ENCODE peak calls at places on chromosomes 12 and 14, in seven cellular contexts. J, V, W, Q, Z, M and E are unnamed samples.

GRCh38 chr12:55839345-55840140 is 3.2 kb downstream of the MMP19 start:
- DNase-seq in Z (no peak), M (no peak), Q (peak; percentile 55), J (no peak), V (no peak), W (no peak), E (no peak)

GRCh38 chr12:121668750-121669524 is 517 bp downstream of the MORN3 start:
- DNase-seq in J (peak; percentile 51), Q (no peak), M (no peak), V (no peak), Z (peak; percentile 34), W (peak; percentile 33), E (no peak)

GRCh38 chr14:104133496-104133895 is 4.9 kb upstream of the KIF26A start:
- DNase-seq in J (no peak), Z (no peak), M (no peak), Q (peak; percentile 47), W (no peak), V (no peak), E (no peak)

GRCh38 chr12:79266511-79267129 is 402.0 kb downstream of the SYT1 start:
- DNase-seq in Q (no peak), W (no peak), V (no peak), Z (no peak), J (no peak), M (no peak), E (no peak)

GRCh38 chr14:103014466-103015319 is 42.7 kb downstream of the CDC42BPB start:
- DNase-seq in V (no peak), Q (no peak), M (no peak), W (no peak), J (no peak), Z (no peak), E (no peak)

GRCh38 chr14:99595034-99595433 is 9.0 kb downstream of the CCDC85C start:
- DNase-seq in Z (no peak), Q (no peak), M (no peak), W (no peak), V (peak; percentile 22), J (no peak), E (peak; percentile 69)

GRCh38 chr12:103956515-103957027 is 9.1 kb upstream of the TDG start:
- DNase-seq in Q (no peak), W (no peak), M (no peak), J (no peak), Z (peak; percentile 12), V (no peak), E (peak; percentile 27)

GRCh38 chr12:53505086-53505485 is 2.2 kb downstream of the NPFF start:
- DNase-seq in Q (peak; percentile 95), V (no peak), Z (no peak), W (no peak), J (no peak), M (no peak), E (no peak)

GRCh38 chr14:94027566-94028449 is 1.7 kb downstream of the OTUB2 start:
- DNase-seq in M (no peak), W (no peak), Q (no peak), V (no peak), Z (no peak), J (no peak), E (no peak)

GRCh38 chr14:77040059-77040308 is 11.5 kb upstream of the IRF2BPL start:
- DNase-seq in M (no peak), Q (no peak), Z (no peak), V (no peak), J (no peak), W (no peak), E (no peak)

GRCh38 chr14:106879241-106879640 is 1352.9 kb downstream of the TMEM121 start:
- DNase-seq in M (no peak), V (peak; percentile 76), W (peak; percentile 72), Q (no peak), J (no peak), Z (peak; percentile 55), E (peak; percentile 63)

GRCh38 chr12:132908145-132909029 is 21.0 kb upstream of the CHFR start:
- DNase-seq in M (peak; percentile 90), V (peak; percentile 92), W (peak; percentile 97), J (peak; percentile 92), Z (peak; percentile 97), Q (peak; percentile 98), E (no peak)

GRCh38 chr12:79778802-79779201 is 88.0 kb upstream of the PAWR start:
- DNase-seq in M (no peak), W (no peak), Q (no peak), Z (no peak), J (no peak), V (no peak), E (no peak)

GRCh38 chr12:54032627-54033100 is at the start of gene HOXC5:
- DNase-seq in M (no peak), J (peak; percentile 47), Q (peak; percentile 86), V (no peak), Z (peak; percentile 66), W (peak; percentile 65), E (peak; percentile 53)

GRCh38 chr12:31228811-31229792 is 96.8 kb downstream of the SINHCAF start:
- DNase-seq in J (no peak), W (peak; percentile 72), V (no peak), Z (peak; percentile 92), M (no peak), Q (peak; percentile 77), E (no peak)

GRCh38 chr14:63996575-63997220 is 143.9 kb downstream of the SYNE2 start:
- DNase-seq in J (no peak), Q (no peak), Z (no peak), M (no peak), W (no peak), V (no peak), E (no peak)

GRCh38 chr12:25769076-25769945 is 189.2 kb upstream of the RASSF8 start:
- DNase-seq in Z (no peak), W (no peak), M (peak; percentile 68), V (no peak), J (no peak), Q (no peak), E (no peak)

GRCh38 chr12:64256166-64256800 is 34.2 kb upstream of the KICS2 start:
- DNase-seq in J (no peak), M (peak; percentile 23), W (no peak), V (no peak), Z (no peak), Q (no peak), E (peak; percentile 58)

GRCh38 chr12:32897276-32897615 is 669 bp upstream of the PKP2 start:
- DNase-seq in M (no peak), V (no peak), Z (no peak), W (no peak), J (no peak), Q (no peak), E (no peak)

GRCh38 chr14:100649173-100649519 is 61.9 kb upstream of the BEGAIN start:
- DNase-seq in Q (no peak), W (no peak), Z (peak; percentile 52), J (no peak), M (no peak), V (no peak), E (no peak)

GRCh38 chr12:111450676-111451075 is 45.0 kb downstream of the SH2B3 start:
- DNase-seq in M (no peak), V (no peak), Q (peak; percentile 32), Z (no peak), W (no peak), J (no peak), E (no peak)

GRCh38 chr14:41280745-41281144 is 325.9 kb upstream of the LRFN5 start:
- DNase-seq in M (no peak), V (no peak), Q (no peak), W (no peak), J (no peak), Z (no peak), E (no peak)

GRCh38 chr14:34423445-34423844 is 38.6 kb downstream of the SPTSSA start:
- DNase-seq in V (no peak), M (no peak), W (no peak), Q (no peak), Z (no peak), J (no peak), E (no peak)

GRCh38 chr14:61752626-61753025 is 9.6 kb upstream of the SNAPC1 start:
- DNase-seq in V (peak; percentile 43), W (no peak), M (no peak), J (no peak), Q (no peak), Z (no peak), E (no peak)

GRCh38 chr12:57887631-57888406 is 41.3 kb upstream of the CTDSP2 start:
- DNase-seq in Q (peak; percentile 92), W (peak; percentile 31), V (no peak), Z (no peak), M (no peak), J (no peak), E (no peak)

GRCh38 chr12:127106723-127107122 is 1160.2 kb upstream of the TMEM132C start:
- DNase-seq in Q (no peak), V (no peak), W (no peak), J (no peak), Z (no peak), M (no peak), E (no peak)

GRCh38 chr12:91506461-91506860 is 323.8 kb upstream of the DCN start:
- DNase-seq in V (no peak), J (no peak), Q (no peak), W (no peak), Z (no peak), M (no peak), E (no peak)

GRCh38 chr14:88535813-88536212 is 19.0 kb downstream of the PTPN21 start:
- DNase-seq in W (no peak), J (no peak), Q (no peak), V (no peak), Z (peak; percentile 52), M (no peak), E (no peak)

GRCh38 chr14:88533203-88533602 is 21.6 kb downstream of the PTPN21 start:
- DNase-seq in M (no peak), Z (no peak), Q (no peak), V (no peak), J (no peak), W (no peak), E (no peak)

GRCh38 chr14:88535149-88535548 is 19.7 kb downstream of the PTPN21 start:
- DNase-seq in M (no peak), W (peak; percentile 75), Z (peak; percentile 76), V (no peak), Q (no peak), J (no peak), E (no peak)
- TF ChIP-seq CTCF in M (no peak), W (peak; percentile 43), Z (no peak), V (no peak), Q (no peak), J (no peak), E (no peak)

GRCh38 chr12:123744836-123745235 is 17.3 kb upstream of the DNAH10 start:
- DNase-seq in M (no peak), Q (no peak), Z (no peak), J (no peak), W (no peak), V (no peak), E (no peak)
- TF ChIP-seq CTCF in M (no peak), Q (no peak), Z (no peak), J (no peak), W (no peak), V (peak; percentile 3), E (no peak)

GRCh38 chr12:69589082-69589481 is 3.8 kb downstream of the CCT2 start:
- DNase-seq in Z (no peak), V (no peak), Q (no peak), W (no peak), M (no peak), J (no peak), E (no peak)
- TF ChIP-seq CTCF in Z (no peak), V (no peak), Q (no peak), W (no peak), M (no peak), J (no peak), E (no peak)

DNA sequence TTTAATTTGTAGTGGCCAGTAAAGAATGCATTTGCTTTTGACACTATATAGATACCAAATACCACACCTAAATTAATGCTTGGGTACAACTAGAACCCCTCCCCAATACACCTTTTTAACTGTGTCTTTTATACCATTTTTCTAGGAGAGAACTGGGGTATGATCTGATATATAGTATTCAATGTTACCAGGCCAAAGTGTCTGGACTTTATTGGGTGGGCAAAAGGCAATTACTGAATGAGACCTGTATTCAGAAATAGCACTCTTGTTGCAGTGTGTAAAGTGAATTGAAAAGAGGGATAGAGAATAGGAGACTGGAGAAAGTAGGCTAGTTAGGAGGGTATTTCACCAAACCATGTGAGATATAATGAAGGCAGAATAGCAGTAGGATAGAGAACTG is 74.4 kb downstream of the SEC23A start:
- DNase-seq in J (no peak), Z (no peak), W (no peak), M (no peak), V (no peak), Q (no peak), E (no peak)
- TF ChIP-seq CTCF in J (no peak), Z (no peak), W (no peak), M (no peak), V (no peak), Q (no peak), E (no peak)